ENCODE peak calls at places on chromosomes 16 and 17, in seven cellular contexts. One of them, this sample, is unnamed.

GRCh38 chr16:89316701-89317100 is 99.2 kb downstream of the ZNF778 start:
- DNase-seq in neural crest cell: no peak
- DNase-seq in naive thymus-derived CD8-positive, alpha-beta T cell: no peak
- DNase-seq in NK-92 treated with Interleukin-12 subunit alpha and Interleukin-12 subunit beta, amount 100 ng/mL, for 24 hours: no peak
- DNase-seq in cardiac fibroblast: no peak
- DNase-seq in lung: no peak
- DNase-seq in RWPE1: no peak
- DNase-seq in this sample: no peak

GRCh38 chr17:77721823-77722160 is 236.7 kb upstream of the TNRC6C start:
- DNase-seq in neural crest cell: no peak
- DNase-seq in naive thymus-derived CD8-positive, alpha-beta T cell: no peak
- DNase-seq in NK-92 treated with Interleukin-12 subunit alpha and Interleukin-12 subunit beta, amount 100 ng/mL, for 24 hours: no peak
- DNase-seq in cardiac fibroblast: no peak
- DNase-seq in lung: no peak
- DNase-seq in RWPE1: no peak
- DNase-seq in this sample: no peak

GRCh38 chr16:2174396-2175131 is 19.0 kb downstream of the TRAF7 start:
- DNase-seq in neural crest cell: no peak
- DNase-seq in naive thymus-derived CD8-positive, alpha-beta T cell: no peak
- DNase-seq in NK-92 treated with Interleukin-12 subunit alpha and Interleukin-12 subunit beta, amount 100 ng/mL, for 24 hours: no peak
- DNase-seq in cardiac fibroblast: no peak
- DNase-seq in lung: no peak
- DNase-seq in RWPE1: no peak
- DNase-seq in this sample: no peak

GRCh38 chr17:20920813-20921199 is 122.0 kb downstream of the USP22 start:
- DNase-seq in neural crest cell: no peak
- DNase-seq in naive thymus-derived CD8-positive, alpha-beta T cell: no peak
- DNase-seq in NK-92 treated with Interleukin-12 subunit alpha and Interleukin-12 subunit beta, amount 100 ng/mL, for 24 hours: no peak
- DNase-seq in cardiac fibroblast: peak
- DNase-seq in lung: no peak
- DNase-seq in RWPE1: no peak
- DNase-seq in this sample: no peak

GRCh38 chr17:79933863-79934652 is 94.8 kb upstream of the CBX4 start:
- DNase-seq in neural crest cell: no peak
- DNase-seq in naive thymus-derived CD8-positive, alpha-beta T cell: no peak
- DNase-seq in NK-92 treated with Interleukin-12 subunit alpha and Interleukin-12 subunit beta, amount 100 ng/mL, for 24 hours: no peak
- DNase-seq in cardiac fibroblast: peak
- DNase-seq in lung: no peak
- DNase-seq in RWPE1: no peak
- DNase-seq in this sample: peak

GRCh38 chr16:29775742-29776408 is 2.2 kb upstream of the ZG16 start:
- DNase-seq in neural crest cell: no peak
- DNase-seq in naive thymus-derived CD8-positive, alpha-beta T cell: no peak
- DNase-seq in NK-92 treated with Interleukin-12 subunit alpha and Interleukin-12 subunit beta, amount 100 ng/mL, for 24 hours: no peak
- DNase-seq in cardiac fibroblast: peak
- DNase-seq in lung: no peak
- DNase-seq in RWPE1: peak
- DNase-seq in this sample: no peak

GRCh38 chr16:4610011-4611005 is 4.4 kb downstream of the UBALD1 start:
- DNase-seq in neural crest cell: no peak
- DNase-seq in naive thymus-derived CD8-positive, alpha-beta T cell: no peak
- DNase-seq in NK-92 treated with Interleukin-12 subunit alpha and Interleukin-12 subunit beta, amount 100 ng/mL, for 24 hours: no peak
- DNase-seq in cardiac fibroblast: no peak
- DNase-seq in lung: no peak
- DNase-seq in RWPE1: no peak
- DNase-seq in this sample: no peak

GRCh38 chr17:41737680-41738023 is 3.2 kb upstream of the HAP1 start:
- DNase-seq in neural crest cell: no peak
- DNase-seq in naive thymus-derived CD8-positive, alpha-beta T cell: no peak
- DNase-seq in NK-92 treated with Interleukin-12 subunit alpha and Interleukin-12 subunit beta, amount 100 ng/mL, for 24 hours: no peak
- DNase-seq in cardiac fibroblast: no peak
- DNase-seq in lung: no peak
- DNase-seq in RWPE1: no peak
- DNase-seq in this sample: no peak

GRCh38 chr16:19165101-19165500 is 2.9 kb upstream of the SYT17 start:
- DNase-seq in neural crest cell: no peak
- DNase-seq in naive thymus-derived CD8-positive, alpha-beta T cell: no peak
- DNase-seq in NK-92 treated with Interleukin-12 subunit alpha and Interleukin-12 subunit beta, amount 100 ng/mL, for 24 hours: no peak
- DNase-seq in cardiac fibroblast: no peak
- DNase-seq in lung: no peak
- DNase-seq in RWPE1: no peak
- DNase-seq in this sample: no peak

GRCh38 chr16:64051826-64052225 is 1070.0 kb downstream of the CDH11 start:
- DNase-seq in neural crest cell: no peak
- DNase-seq in naive thymus-derived CD8-positive, alpha-beta T cell: no peak
- DNase-seq in NK-92 treated with Interleukin-12 subunit alpha and Interleukin-12 subunit beta, amount 100 ng/mL, for 24 hours: no peak
- DNase-seq in cardiac fibroblast: peak
- DNase-seq in lung: no peak
- DNase-seq in RWPE1: no peak
- DNase-seq in this sample: no peak

GRCh38 chr16:65445313-65446260 is 323.7 kb upstream of the CDH11 start:
- DNase-seq in neural crest cell: no peak
- DNase-seq in naive thymus-derived CD8-positive, alpha-beta T cell: no peak
- DNase-seq in NK-92 treated with Interleukin-12 subunit alpha and Interleukin-12 subunit beta, amount 100 ng/mL, for 24 hours: no peak
- DNase-seq in cardiac fibroblast: peak
- DNase-seq in lung: no peak
- DNase-seq in RWPE1: peak
- DNase-seq in this sample: no peak